ENCODE peak calls at places on chromosomes 12 and 14, in seven cellular contexts. V, W, I, Q, R, G and A are unnamed samples.

GRCh38 chr12:44015333-44015941 is 179.6 kb downstream of the TMEM117 start:
- DNase-seq in V (no peak), W (no peak), I (no peak), Q (no peak), R (no peak), G (no peak), A (no peak)

GRCh38 chr12:48972213-48973021 is 882 bp upstream of the WNT10B start:
- DNase-seq in V (no peak), W (no peak), I (no peak), Q (no peak), R (no peak), G (no peak), A (no peak)

GRCh38 chr12:92745874-92746553 is 43.2 kb downstream of the PLEKHG7 start:
- DNase-seq in V (peak), W (no peak), I (no peak), Q (peak), R (peak), G (peak), A (no peak)

GRCh38 chr14:105149146-105149781 is 19.3 kb downstream of the JAG2 start:
- DNase-seq in V (no peak), W (no peak), I (peak), Q (no peak), R (no peak), G (no peak), A (no peak)

GRCh38 chr14:94269156-94269555 is 23.9 kb downstream of the SERPINA10 start:
- DNase-seq in V (no peak), W (no peak), I (no peak), Q (no peak), R (no peak), G (no peak), A (peak)

GRCh38 chr14:56310643-56311042 is 192.4 kb downstream of the PELI2 start:
- DNase-seq in V (no peak), W (no peak), I (no peak), Q (peak), R (no peak), G (no peak), A (peak)

GRCh38 chr14:40870252-40870651 is 736.4 kb upstream of the LRFN5 start:
- DNase-seq in V (no peak), W (no peak), I (no peak), Q (no peak), R (no peak), G (no peak), A (no peak)

GRCh38 chr12:42213023-42213422 is 25.0 kb downstream of the YAF2 start:
- DNase-seq in V (no peak), W (no peak), I (no peak), Q (no peak), R (no peak), G (no peak), A (no peak)

GRCh38 chr12:121709478-121709890 is 3.1 kb upstream of the TMEM120B start:
- DNase-seq in V (no peak), W (no peak), I (no peak), Q (no peak), R (no peak), G (no peak), A (no peak)

GRCh38 chr14:102464006-102464405 is 45.6 kb downstream of the ANKRD9 start:
- DNase-seq in V (no peak), W (no peak), I (no peak), Q (no peak), R (no peak), G (no peak), A (no peak)

GRCh38 chr14:61063461-61063860 is 82.4 kb downstream of the SLC38A6 start:
- DNase-seq in V (no peak), W (no peak), I (no peak), Q (no peak), R (no peak), G (no peak), A (no peak)

GRCh38 chr12:74171478-74171909 is 366.1 kb upstream of the ATXN7L3B start:
- DNase-seq in V (no peak), W (no peak), I (peak), Q (no peak), R (no peak), G (no peak), A (peak)
- TF ChIP-seq POLR2A in V (no peak), W (no peak), I (no peak), Q (no peak), R (no peak), G (no peak), A (no peak)

GRCh38 chr14:96204151-96205058 is at the start of gene BDKRB2:
- DNase-seq in V (peak), W (no peak), I (peak), Q (peak), R (peak), G (peak), A (peak)
- TF ChIP-seq POLR2A in V (peak), W (peak), I (no peak), Q (peak), R (no peak), G (peak), A (no peak)

GRCh38 chr12:47963340-47964040 is at the start of gene TMEM106C:
- DNase-seq in V (peak), W (peak), I (peak), Q (peak), R (peak), G (peak), A (peak)
- TF ChIP-seq POLR2A in V (peak), W (peak), I (no peak), Q (no peak), R (no peak), G (peak), A (no peak)

DNA sequence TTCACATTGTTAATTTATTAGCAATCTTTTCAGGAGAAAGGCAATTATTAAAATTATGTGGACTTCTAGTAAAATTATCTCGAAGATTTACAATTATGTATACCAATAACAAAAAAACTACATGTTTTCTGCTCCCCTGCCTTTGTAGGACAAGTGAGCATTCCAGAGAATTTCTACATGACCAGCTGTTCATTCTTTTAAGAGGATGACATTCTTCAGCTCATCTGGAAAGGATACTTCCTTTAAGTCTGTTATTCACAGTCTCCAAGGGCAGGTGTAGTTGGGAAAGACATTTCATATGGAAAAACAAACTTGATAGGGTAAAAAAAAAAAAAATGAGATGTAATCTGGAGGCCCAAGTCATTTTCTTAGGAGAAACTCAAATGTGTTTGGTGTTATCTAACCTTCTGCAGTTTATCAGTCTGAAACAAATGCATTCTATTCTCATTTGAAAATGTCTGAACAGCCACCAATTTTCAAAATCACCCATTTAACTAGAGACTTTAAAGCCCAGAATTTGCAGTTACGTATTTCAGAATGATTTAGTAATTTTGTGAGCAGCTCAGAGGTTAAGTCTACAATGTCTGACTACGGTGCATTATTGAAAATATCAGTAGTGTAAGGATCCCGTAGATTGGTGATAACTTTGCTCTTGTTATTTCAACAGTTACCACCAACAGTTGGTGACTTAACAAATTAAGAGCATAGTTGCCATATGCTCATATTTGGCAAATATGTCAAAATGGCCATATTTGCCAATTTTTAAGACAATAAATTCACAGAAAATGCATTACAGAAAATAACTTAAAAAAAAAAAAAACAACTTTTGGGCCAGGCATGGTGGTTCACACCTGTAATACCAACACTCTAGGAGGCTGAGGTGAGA is 1.8 kb upstream of the PHLDA1 start:
- DNase-seq in V (no peak), W (no peak), I (no peak), Q (no peak), R (no peak), G (no peak), A (no peak)
- TF ChIP-seq POLR2A in V (no peak), W (no peak), I (no peak), Q (no peak), R (no peak), G (no peak), A (no peak)

DNA sequence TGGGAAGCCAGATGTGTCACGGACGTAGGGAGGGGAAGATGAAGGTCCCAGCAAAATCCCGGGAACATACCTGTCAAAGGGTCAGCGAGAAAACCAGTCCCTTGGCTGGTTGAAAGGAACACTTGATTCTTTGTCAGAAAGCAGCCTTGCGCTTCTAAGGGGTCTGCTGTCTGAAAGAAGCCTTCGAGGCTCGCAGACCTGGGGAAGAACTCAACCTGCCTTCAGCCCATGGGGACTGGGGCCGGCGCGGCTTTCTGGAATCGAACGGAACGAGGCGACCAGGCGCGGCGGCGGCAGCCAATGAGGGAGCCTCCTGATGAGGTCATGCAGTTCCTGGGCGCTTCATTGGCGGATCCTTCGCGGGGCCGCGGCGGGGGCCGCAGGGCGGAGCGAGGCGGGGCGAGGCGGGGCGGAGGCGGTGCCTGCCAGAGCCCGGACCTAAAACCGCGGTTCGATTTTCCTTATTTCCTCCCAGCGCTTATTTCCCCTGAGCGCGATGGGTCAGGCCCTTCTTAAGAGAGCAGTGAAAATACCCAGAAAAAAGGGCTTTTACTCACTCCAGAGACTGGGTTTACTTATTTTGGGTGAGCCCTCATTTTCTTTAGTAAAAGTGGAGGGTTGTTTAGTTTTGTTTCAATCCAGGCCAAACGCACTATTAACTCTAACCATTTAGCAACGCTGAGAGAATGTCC is 11.8 kb upstream of the TTC7B start:
- DNase-seq in V (peak), W (peak), I (peak), Q (peak), R (peak), G (peak), A (peak)
- TF ChIP-seq POLR2A in V (peak), W (peak), I (no peak), Q (no peak), R (no peak), G (no peak), A (peak)

GRCh38 chr12:53725824-53726223 is 1.4 kb downstream of the CALCOCO1 start:
- DNase-seq in V (no peak), W (no peak), I (peak), Q (no peak), R (peak), G (no peak), A (no peak)

GRCh38 chr12:53726342-53726741 is 910 bp downstream of the CALCOCO1 start:
- DNase-seq in V (no peak), W (no peak), I (peak), Q (no peak), R (no peak), G (no peak), A (no peak)

GRCh38 chr12:53728206-53728605 is 954 bp upstream of the CALCOCO1 start:
- DNase-seq in V (no peak), W (no peak), I (no peak), Q (no peak), R (no peak), G (no peak), A (no peak)

GRCh38 chr12:53726946-53727309 is 324 bp downstream of the CALCOCO1 start:
- DNase-seq in V (no peak), W (no peak), I (peak), Q (no peak), R (no peak), G (peak), A (no peak)

GRCh38 chr12:53727310-53728041 is at the start of gene CALCOCO1:
- DNase-seq in V (peak), W (peak), I (peak), Q (peak), R (peak), G (peak), A (peak)
- TF ChIP-seq POLR2A in V (no peak), W (peak), I (peak), Q (no peak), R (no peak), G (no peak), A (no peak)

DNA sequence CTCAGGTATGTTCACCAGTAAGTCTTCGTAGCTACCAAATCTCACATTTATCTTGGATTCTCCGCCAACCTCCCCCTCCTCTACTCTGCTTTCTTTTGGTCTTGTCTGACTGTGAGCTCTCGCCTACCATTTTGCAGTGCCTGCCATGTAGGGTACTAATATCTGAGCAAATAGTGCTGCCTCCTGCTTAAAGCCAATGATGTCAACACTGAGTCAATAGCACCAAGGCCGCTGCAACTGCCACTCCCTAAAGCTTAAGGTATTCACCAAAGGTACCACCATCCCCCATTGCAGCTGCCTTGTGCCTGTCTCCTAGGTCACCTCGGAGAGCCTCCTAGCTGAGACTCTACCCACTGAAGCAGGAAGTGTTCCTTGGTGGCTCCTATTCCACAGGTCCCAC is 114.8 kb upstream of the FUT8 start:
- DNase-seq in V (no peak), W (no peak), I (no peak), Q (no peak), R (peak), G (peak), A (no peak)
- TF ChIP-seq POLR2A in V (no peak), W (no peak), I (no peak), Q (no peak), R (no peak), G (no peak), A (no peak)

GRCh38 chr12:6074979-6075585 is 49.4 kb downstream of the VWF start:
- DNase-seq in V (no peak), W (no peak), I (peak), Q (peak), R (peak), G (no peak), A (no peak)
- TF ChIP-seq POLR2A in V (no peak), W (no peak), I (no peak), Q (no peak), R (no peak), G (no peak), A (no peak)